ENCODE peak calls at places on chromosome 3, in seven cellular contexts. C is mesenchymal stem cell, S is neuronal stem cell, N is H9, F is mesendoderm, R is H1, W is trophoblast cell. A is an unnamed sample.

GRCh38 chr3:65303431-65303830 is 615.6 kb upstream of the ADAMTS9 start:
- DNase-seq in F (no peak), S (no peak), W (peak), R (no peak), C (no peak), N (no peak), A (no peak)

GRCh38 chr3:194268659-194269487 is 82.3 kb downstream of the CPN2 start:
- DNase-seq in N (peak), C (no peak), S (no peak), R (no peak), F (no peak), W (no peak), A (no peak)

GRCh38 chr3:37995652-37996641 is 5.4 kb downstream of the VILL start:
- DNase-seq in F (no peak), W (no peak), S (no peak), N (no peak), C (no peak), R (no peak), A (no peak)

GRCh38 chr3:148962513-148962912 is 28.8 kb upstream of the GYG1 start:
- DNase-seq in F (peak), N (peak), W (peak), S (no peak), R (peak), C (peak), A (peak)

GRCh38 chr3:125116311-125117069 is 60.7 kb upstream of the HEG1 start:
- DNase-seq in W (peak), F (peak), C (no peak), R (no peak), N (no peak), S (no peak), A (peak)

GRCh38 chr3:101081990-101082389 is 88.8 kb upstream of the ABI3BP start:
- DNase-seq in S (no peak), W (no peak), R (no peak), F (no peak), N (no peak), C (peak), A (peak)

GRCh38 chr3:147838650-147839049 is 429.5 kb downstream of the ZIC1 start:
- DNase-seq in R (no peak), W (no peak), C (peak), S (no peak), N (no peak), F (peak), A (peak)

GRCh38 chr3:57646723-57647122 is 46.2 kb downstream of the DENND6A start:
- DNase-seq in F (peak), S (no peak), R (no peak), W (peak), C (peak), N (no peak), A (peak)

GRCh38 chr3:40873456-40873855 is 325.8 kb upstream of the CTNNB1 start:
- DNase-seq in S (no peak), W (no peak), C (no peak), F (peak), N (no peak), R (no peak), A (no peak)

GRCh38 chr3:189635385-189635784 is 4.2 kb downstream of the TP63 start:
- DNase-seq in F (peak), N (peak), W (no peak), C (no peak), R (no peak), S (no peak), A (no peak)

GRCh38 chr3:138479355-138479964 is 45.0 kb downstream of the ESYT3 start:
- DNase-seq in R (no peak), S (peak), C (peak), W (no peak), F (peak), N (peak), A (peak)

GRCh38 chr3:114308830-114309229 is 15.0 kb downstream of the TIGIT start:
- DNase-seq in R (no peak), N (no peak), W (no peak), S (no peak), C (no peak), F (no peak), A (no peak)

GRCh38 chr3:130601662-130602061 is 84.7 kb downstream of the COL6A6 start:
- DNase-seq in N (no peak), S (no peak), R (no peak), W (no peak), C (no peak), F (no peak), A (peak)

GRCh38 chr3:173988912-173989311 is 591.4 kb downstream of the NLGN1 start:
- DNase-seq in W (no peak), F (peak), N (no peak), C (no peak), R (no peak), S (no peak), A (no peak)

GRCh38 chr3:58021072-58021959 is 13.1 kb downstream of the FLNB start:
- DNase-seq in C (no peak), W (peak), F (peak), R (no peak), N (peak), S (no peak), A (no peak)

GRCh38 chr3:49747792-49748480 is 24.2 kb upstream of the GMPPB start:
- DNase-seq in C (peak), F (no peak), N (no peak), S (no peak), R (no peak), W (peak), A (peak)

GRCh38 chr3:111999924-112000835 is 1.5 kb downstream of the TAGLN3 start:
- DNase-seq in S (no peak), F (no peak), C (no peak), R (no peak), W (no peak), N (no peak), A (peak)

GRCh38 chr3:32384938-32385337 is 6.7 kb upstream of the CMTM7 start:
- DNase-seq in N (no peak), F (peak), C (peak), S (peak), R (no peak), W (peak), A (peak)

GRCh38 chr3:131630812-131631211 is 128.0 kb upstream of the MRPL3 start:
- DNase-seq in W (no peak), F (no peak), C (no peak), S (no peak), R (no peak), N (no peak), A (no peak)

GRCh38 chr3:4355401-4356224 is 52.4 kb downstream of the SETMAR start:
- DNase-seq in W (no peak), N (no peak), F (peak), S (no peak), R (no peak), C (no peak), A (no peak)

GRCh38 chr3:190382082-190382481 is 5.9 kb upstream of the CLDN16 start:
- DNase-seq in R (no peak), C (no peak), F (no peak), S (no peak), N (no peak), W (no peak), A (peak)

GRCh38 chr3:48997714-48998637 is 7.9 kb downstream of the P4HTM start:
- DNase-seq in C (no peak), N (peak), S (no peak), F (peak), R (no peak), W (no peak), A (no peak)

GRCh38 chr3:9809239-9809614 is 835 bp upstream of the TTLL3 start:
- DNase-seq in N (peak), C (no peak), W (no peak), S (no peak), F (peak), R (no peak), A (no peak)

GRCh38 chr3:59512066-59512465 is 462.2 kb upstream of the CFAP20DC start:
- DNase-seq in R (no peak), C (no peak), F (no peak), W (no peak), N (no peak), S (no peak), A (no peak)

GRCh38 chr3:109334572-109334971 is 2.8 kb downstream of the DPPA4 start:
- DNase-seq in S (no peak), C (no peak), F (peak), N (no peak), R (no peak), W (no peak), A (no peak)

GRCh38 chr3:125644036-125645025 is 49.0 kb upstream of the OSBPL11 start:
- DNase-seq in R (no peak), C (peak), W (peak), N (no peak), F (no peak), S (no peak), A (peak)

GRCh38 chr3:102745881-102746280 is 311.1 kb downstream of the ZPLD1 start:
- DNase-seq in F (no peak), W (no peak), C (no peak), N (no peak), R (no peak), S (no peak), A (no peak)

GRCh38 chr3:194671900-194672808 is at the start of gene LSG1:
- DNase-seq in S (peak), R (peak), C (peak), N (peak), F (peak), W (peak), A (peak)

GRCh38 chr3:100993309-100993708 is at the start of gene ABI3BP:
- DNase-seq in F (peak), C (peak), W (peak), R (no peak), S (no peak), N (no peak), A (peak)

GRCh38 chr3:46205286-46205960 is 2.7 kb downstream of the CCR1 start:
- DNase-seq in R (no peak), C (no peak), F (no peak), S (no peak), N (no peak), W (no peak), A (no peak)

GRCh38 chr3:99551520-99551919 is 86.9 kb upstream of the COL8A1 start:
- DNase-seq in N (no peak), W (no peak), S (no peak), R (no peak), F (no peak), C (no peak), A (no peak)

GRCh38 chr3:99549918-99550603 is 88.3 kb upstream of the COL8A1 start:
- DNase-seq in F (no peak), W (no peak), N (no peak), C (peak), S (no peak), R (no peak), A (peak)

GRCh38 chr3:99545941-99546580 is 92.3 kb upstream of the COL8A1 start:
- DNase-seq in S (no peak), W (no peak), C (peak), F (no peak), N (no peak), R (no peak), A (peak)

GRCh38 chr3:99549220-99549619 is 89.2 kb upstream of the COL8A1 start:
- DNase-seq in N (no peak), C (no peak), F (no peak), R (no peak), S (no peak), W (no peak), A (no peak)

DNA sequence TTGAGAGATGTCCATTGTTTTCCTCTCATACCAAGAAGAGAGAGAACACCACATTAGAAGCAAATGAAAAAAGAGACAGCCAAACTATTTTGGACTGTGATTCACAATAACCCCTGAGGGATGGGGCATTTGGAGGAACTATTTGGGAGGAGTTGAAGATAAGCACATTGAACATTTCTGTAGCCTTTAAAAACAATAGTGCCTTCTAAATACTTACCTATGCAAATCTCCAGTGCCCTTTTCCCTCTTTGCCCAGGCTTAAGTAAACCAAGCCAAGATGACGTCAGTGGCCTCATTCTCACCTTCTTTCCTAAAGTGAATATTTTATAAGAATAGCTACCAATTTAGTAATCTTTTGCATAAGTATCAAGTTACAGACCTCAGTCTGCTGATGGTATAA is 89.7 kb upstream of the COL8A1 start:
- DNase-seq in C (no peak), W (no peak), R (no peak), S (no peak), N (no peak), F (no peak), A (no peak)
- H2AK5ac ChIP-seq in C (no peak), W (no peak), R (no peak), S (no peak), N (no peak), F (no peak), A (no peak)

GRCh38 chr3:134854285-134854684 is 59.2 kb downstream of the EPHB1 start:
- DNase-seq in F (no peak), S (no peak), N (no peak), R (no peak), W (no peak), C (no peak), A (no peak)
- H2AK5ac ChIP-seq in F (no peak), S (no peak), N (no peak), R (no peak), W (no peak), C (no peak), A (no peak)

DNA sequence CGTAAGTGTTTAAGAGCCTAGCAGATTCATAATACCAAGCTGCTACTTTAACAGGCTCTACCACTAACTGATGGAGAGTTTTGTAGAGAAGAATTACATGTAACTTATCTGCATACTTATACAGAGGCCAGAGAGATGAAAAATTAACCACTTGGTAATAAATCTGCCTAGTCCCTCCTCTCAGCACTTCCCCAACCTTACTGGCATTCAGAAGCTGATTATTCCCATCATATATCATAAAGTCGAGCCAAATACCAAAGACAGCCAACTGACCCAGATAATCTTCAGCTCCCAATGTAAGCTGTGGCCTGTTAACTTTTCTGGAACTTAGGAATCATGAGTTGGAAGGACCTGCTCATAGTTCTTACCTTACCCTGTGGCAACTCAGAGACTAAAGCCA is 25.5 kb upstream of the CSPG5 start:
- DNase-seq in C (no peak), N (no peak), F (no peak), R (no peak), W (no peak), S (no peak), A (no peak)
- H2AK5ac ChIP-seq in C (no peak), N (no peak), F (no peak), R (no peak), W (no peak), S (no peak), A (no peak)

GRCh38 chr3:78900879-78901278 is 866.9 kb downstream of the ROBO1 start:
- DNase-seq in R (no peak), F (no peak), S (no peak), C (no peak), W (no peak), N (no peak), A (no peak)
- H2AK5ac ChIP-seq in R (no peak), F (no peak), S (no peak), C (no peak), W (no peak), N (no peak), A (peak)

DNA sequence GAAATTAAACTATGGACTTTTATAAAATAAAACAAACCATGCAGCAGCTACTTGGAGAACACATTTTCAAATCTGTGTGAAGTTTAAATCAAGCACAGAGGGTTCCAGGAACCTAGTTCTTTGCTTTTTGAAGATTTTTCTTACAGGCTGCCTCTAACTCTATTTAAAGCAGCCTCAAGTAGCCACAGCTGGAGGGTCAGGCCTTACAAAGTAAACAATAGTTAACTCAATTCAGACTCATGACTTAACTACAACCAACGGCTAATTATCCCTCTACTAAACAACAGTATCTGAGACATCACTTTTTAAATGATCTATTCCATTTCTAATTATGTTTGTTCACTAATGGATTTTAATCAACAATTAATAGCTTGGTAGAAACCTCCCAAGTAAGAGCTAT is 9.8 kb downstream of the LRIG1 start:
- DNase-seq in N (no peak), F (no peak), W (no peak), S (no peak), C (peak), R (no peak), A (peak)
- H2AK5ac ChIP-seq in N (no peak), F (no peak), W (no peak), S (no peak), C (no peak), R (no peak), A (no peak)

GRCh38 chr3:33690341-33690740 is 27.7 kb downstream of the CLASP2 start:
- DNase-seq in F (no peak), N (no peak), R (no peak), C (no peak), S (no peak), W (no peak), A (no peak)
- H2AK5ac ChIP-seq in F (no peak), N (no peak), R (no peak), C (no peak), S (no peak), W (no peak), A (no peak)

GRCh38 chr3:186138272-186138981 is 29.5 kb upstream of the ETV5 start:
- DNase-seq in C (no peak), W (no peak), N (no peak), S (no peak), F (no peak), R (no peak), A (no peak)

GRCh38 chr3:186142556-186142955 is 33.7 kb upstream of the ETV5 start:
- DNase-seq in S (no peak), R (no peak), C (no peak), N (no peak), F (no peak), W (no peak), A (no peak)

GRCh38 chr3:186144257-186144656 is 35.4 kb upstream of the ETV5 start:
- DNase-seq in S (no peak), N (no peak), F (no peak), R (no peak), C (no peak), W (no peak), A (no peak)

GRCh38 chr3:186143280-186143679 is 34.4 kb upstream of the ETV5 start:
- DNase-seq in S (no peak), R (no peak), F (no peak), W (no peak), N (no peak), C (no peak), A (no peak)

DNA sequence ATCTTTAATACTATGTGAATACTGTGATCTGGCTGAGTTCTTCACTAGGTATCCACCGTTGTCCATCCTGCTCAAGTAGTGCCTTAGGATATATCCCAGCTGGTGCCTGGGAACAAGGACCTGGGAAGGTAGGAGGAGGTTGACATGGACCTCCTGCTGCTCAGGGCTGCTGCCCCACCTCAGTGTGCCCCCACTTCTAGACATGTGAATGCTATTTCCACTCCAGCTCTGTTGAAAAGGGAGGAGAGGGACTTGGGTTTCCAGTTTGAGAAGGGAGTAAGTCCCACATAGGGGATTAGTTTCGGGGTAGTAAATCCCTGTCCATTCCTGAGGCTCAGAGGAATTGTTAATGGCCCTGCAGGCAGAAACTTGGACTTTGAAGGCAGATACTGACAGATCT is 32.9 kb upstream of the ETV5 start:
- DNase-seq in W (no peak), F (no peak), S (no peak), C (no peak), R (no peak), N (no peak), A (no peak)
- H2AK5ac ChIP-seq in W (no peak), F (no peak), S (no peak), C (no peak), R (no peak), N (no peak), A (no peak)

GRCh38 chr3:186277268-186277909 is 84.6 kb downstream of the DGKG start:
- DNase-seq in C (peak), S (no peak), R (no peak), W (no peak), N (peak), F (peak), A (peak)

GRCh38 chr3:186283651-186284445 is 78.2 kb downstream of the DGKG start:
- DNase-seq in W (peak), N (no peak), F (no peak), S (no peak), C (peak), R (no peak), A (peak)

GRCh38 chr3:186281172-186281571 is 80.9 kb downstream of the DGKG start:
- DNase-seq in N (no peak), F (no peak), R (no peak), C (peak), S (no peak), W (no peak), A (peak)

GRCh38 chr3:186283096-186283495 is 78.9 kb downstream of the DGKG start:
- DNase-seq in W (no peak), C (no peak), R (no peak), F (no peak), N (no peak), S (no peak), A (peak)

GRCh38 chr3:186280737-186281136 is 81.3 kb downstream of the DGKG start:
- DNase-seq in C (peak), F (no peak), R (no peak), N (no peak), W (no peak), S (no peak), A (no peak)
- H2AK5ac ChIP-seq in C (no peak), F (no peak), R (no peak), N (no peak), W (no peak), S (no peak), A (no peak)

GRCh38 chr3:73502609-73503560 is 121.9 kb downstream of the PDZRN3 start:
- DNase-seq in R (no peak), W (peak), F (peak), C (peak), S (peak), N (peak), A (peak)
- H2AK5ac ChIP-seq in R (no peak), W (no peak), F (no peak), C (no peak), S (no peak), N (no peak), A (peak)

A was measured in IMR-90.